ENCODE peak calls at places on chromosome 5, in five cellular contexts. H, D, Q, Z and M are unnamed samples.

GRCh38 chr5:135369952-135370351 is 29.1 kb downstream of the MACROH2A1 start:
- DNase-seq in Q (no peak), H (no peak), D (no peak), Z (no peak), M (no peak)

GRCh38 chr5:151808451-151809169 is 36.9 kb downstream of the G3BP1 start:
- DNase-seq in D (no peak), Z (no peak), Q (peak), H (no peak), M (no peak)

GRCh38 chr5:81830602-81831001 is 79.7 kb upstream of the SSBP2 start:
- DNase-seq in D (no peak), Z (no peak), H (no peak), Q (no peak), M (no peak)

GRCh38 chr5:66842540-66842939 is 246.3 kb downstream of the MAST4 start:
- DNase-seq in Z (no peak), D (no peak), H (no peak), Q (no peak), M (no peak)

GRCh38 chr5:117095803-117096332 is 521.2 kb upstream of the SEMA6A start:
- DNase-seq in Z (peak), H (no peak), D (no peak), Q (no peak), M (no peak)

GRCh38 chr5:151257731-151258715 is 5.0 kb downstream of the GM2A start:
- DNase-seq in D (no peak), H (no peak), Q (no peak), Z (no peak), M (no peak)

GRCh38 chr5:58849995-58850667 is 267.3 kb downstream of the RAB3C start:
- DNase-seq in D (peak), Z (peak), H (peak), Q (peak), M (no peak)

GRCh38 chr5:173573126-173573960 is 43.1 kb downstream of the BOD1 start:
- DNase-seq in Z (peak), D (peak), H (peak), Q (peak), M (peak)

GRCh38 chr5:143494162-143494561 is 90.7 kb upstream of the NR3C1 start:
- DNase-seq in Z (no peak), D (no peak), Q (peak), H (no peak), M (no peak)

GRCh38 chr5:26482817-26483375 is 555.5 kb downstream of the CDH9 start:
- DNase-seq in D (no peak), Q (no peak), H (peak), Z (peak), M (no peak)

GRCh38 chr5:103272377-103272776 is 13.8 kb downstream of the MACIR start:
- DNase-seq in Z (peak), Q (peak), H (no peak), D (no peak), M (no peak)

GRCh38 chr5:103867857-103868598 is 305.4 kb upstream of the NUDT12 start:
- DNase-seq in Z (no peak), H (no peak), Q (no peak), D (no peak), M (no peak)

GRCh38 chr5:158464383-158464782 is 605.4 kb upstream of the CLINT1 start:
- DNase-seq in Q (no peak), D (no peak), H (no peak), Z (no peak), M (no peak)

GRCh38 chr5:60340965-60341471 is 358.9 kb downstream of the DEPDC1B start:
- DNase-seq in Q (no peak), D (no peak), Z (no peak), H (no peak), M (peak)

GRCh38 chr5:121053055-121053985 is 589.2 kb downstream of the PRR16 start:
- DNase-seq in H (no peak), Z (no peak), Q (no peak), D (no peak), M (no peak)

GRCh38 chr5:84393969-84394368 is 9.3 kb upstream of the EDIL3 start:
- DNase-seq in D (no peak), Q (peak), H (no peak), Z (no peak), M (no peak)

GRCh38 chr5:55923177-55923872 is 71.4 kb downstream of the IL6ST start:
- DNase-seq in Q (peak), D (no peak), H (no peak), Z (peak), M (peak)

GRCh38 chr5:82234880-82235279 is 43.3 kb downstream of the RPS23 start:
- DNase-seq in Z (no peak), Q (no peak), D (no peak), H (no peak), M (no peak)

GRCh38 chr5:127813633-127814171 is 110.5 kb downstream of the CCDC192 start:
- DNase-seq in Q (peak), H (peak), Z (no peak), D (no peak), M (no peak)

GRCh38 chr5:162567644-162568043 is 500.1 kb downstream of the GABRG2 start:
- DNase-seq in H (no peak), Q (no peak), D (no peak), Z (no peak), M (peak)

GRCh38 chr5:172860520-172861443 is 26.7 kb downstream of the ERGIC1 start:
- DNase-seq in Q (peak), Z (no peak), H (no peak), D (peak), M (peak)

GRCh38 chr5:57303985-57304384 is 130.1 kb downstream of the GPBP1 start:
- DNase-seq in D (no peak), H (no peak), Z (peak), Q (no peak), M (no peak)

GRCh38 chr5:149210229-149210628 is 61.4 kb upstream of the AFAP1L1 start:
- DNase-seq in Q (peak), H (peak), D (no peak), Z (no peak), M (no peak)

GRCh38 chr5:89105171-89105695 is 222.2 kb upstream of the MEF2C start:
- DNase-seq in D (no peak), H (no peak), Q (no peak), Z (no peak), M (no peak)

GRCh38 chr5:39759696-39760095 is 334.9 kb upstream of the DAB2 start:
- DNase-seq in Q (peak), Z (no peak), H (no peak), D (no peak), M (no peak)

GRCh38 chr5:42021119-42021518 is 96.0 kb downstream of the FBXO4 start:
- DNase-seq in Q (no peak), D (no peak), H (no peak), Z (no peak), M (no peak)

GRCh38 chr5:10849278-10849677 is 88.2 kb upstream of the DAP start:
- DNase-seq in H (no peak), Q (no peak), D (no peak), Z (no peak), M (no peak)

GRCh38 chr5:141528401-141528984 is 39.6 kb downstream of the PCDHGC5 start:
- DNase-seq in D (peak), Z (no peak), Q (peak), H (no peak), M (peak)

GRCh38 chr5:124605516-124605915 is 140.9 kb downstream of the ZNF608 start:
- DNase-seq in Q (peak), H (no peak), Z (no peak), D (peak), M (peak)

GRCh38 chr5:122129332-122129731 is at the start of gene ZNF474:
- DNase-seq in H (no peak), D (peak), Z (peak), Q (peak), M (peak)

GRCh38 chr5:149931992-149932436 is 12.6 kb downstream of the PDE6A start:
- DNase-seq in Q (no peak), H (no peak), Z (no peak), D (no peak), M (no peak)

GRCh38 chr5:59842999-59843398 is 50.5 kb downstream of the PDE4D start:
- DNase-seq in H (no peak), Q (no peak), Z (no peak), D (no peak), M (no peak)

GRCh38 chr5:96033116-96033515 is 71.5 kb upstream of the ELL2 start:
- DNase-seq in Z (no peak), Q (no peak), H (no peak), D (no peak), M (no peak)

GRCh38 chr5:8184455-8185063 is 315.6 kb downstream of the MTRR start:
- DNase-seq in H (peak), Q (peak), D (no peak), Z (peak), M (peak)

GRCh38 chr5:93145767-93146166 is 435.3 kb downstream of the NR2F1-AS1 start:
- DNase-seq in Q (no peak), Z (no peak), H (no peak), D (no peak), M (no peak)

GRCh38 chr5:148005788-148006520 is 57.8 kb upstream of the SPINK5 start:
- DNase-seq in H (no peak), D (no peak), Q (no peak), Z (peak), M (no peak)

GRCh38 chr5:140360681-140361479 is 886 bp downstream of the SLC4A9 start:
- DNase-seq in H (no peak), Q (no peak), D (no peak), Z (no peak), M (no peak)

GRCh38 chr5:176986280-176986679 is 20.3 kb downstream of the UIMC1 start:
- DNase-seq in H (no peak), D (no peak), Q (no peak), Z (no peak), M (no peak)

GRCh38 chr5:176985516-176985915 is 21.1 kb downstream of the UIMC1 start:
- DNase-seq in Z (no peak), H (no peak), Q (no peak), D (no peak), M (no peak)

GRCh38 chr5:176987583-176987982 is 19.0 kb downstream of the UIMC1 start:
- DNase-seq in H (no peak), D (no peak), Z (no peak), Q (no peak), M (no peak)
- H3K4me3 ChIP-seq in H (no peak), D (no peak), Z (no peak), Q (no peak), M (no peak)

DNA sequence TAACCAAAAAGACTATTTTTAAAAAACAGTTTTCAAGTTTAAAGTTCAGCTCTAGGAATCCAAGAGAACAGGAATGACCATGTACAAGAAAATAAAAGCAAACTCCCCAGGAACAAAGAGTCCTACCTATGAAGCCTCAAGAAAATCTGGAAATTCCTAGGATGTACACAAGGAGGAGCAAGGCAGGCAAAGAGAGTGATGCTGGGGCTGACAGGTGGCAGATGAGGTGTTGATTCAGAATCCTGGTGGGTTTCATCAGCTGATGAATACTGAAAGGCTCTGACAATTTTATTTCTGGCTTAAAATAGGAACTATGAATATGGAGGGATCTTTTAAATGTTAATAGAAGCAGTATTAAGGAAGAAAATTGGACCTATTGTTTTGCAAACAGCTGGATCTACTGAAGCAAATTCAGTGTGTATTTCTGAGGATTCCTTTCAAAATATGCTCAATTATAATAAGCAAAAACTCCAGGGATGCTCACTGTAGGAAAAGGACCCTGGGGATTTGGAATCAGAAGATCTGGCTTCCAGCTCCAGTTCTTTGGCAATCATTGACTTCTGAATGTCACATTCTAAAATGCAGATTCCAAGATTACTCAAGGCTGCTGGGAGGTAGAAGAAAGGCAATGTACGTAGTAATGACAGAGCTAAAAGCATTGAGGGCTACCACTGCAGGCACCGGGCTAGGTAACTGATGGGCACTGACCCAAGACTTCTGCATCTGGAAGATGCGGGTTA is 28.0 kb upstream of the SH3RF2 start:
- DNase-seq in D (no peak), Z (peak), H (peak), Q (no peak), M (no peak)
- TF ChIP-seq CTCF in D (no peak), Z (peak), H (peak), Q (peak), M (no peak)

DNA sequence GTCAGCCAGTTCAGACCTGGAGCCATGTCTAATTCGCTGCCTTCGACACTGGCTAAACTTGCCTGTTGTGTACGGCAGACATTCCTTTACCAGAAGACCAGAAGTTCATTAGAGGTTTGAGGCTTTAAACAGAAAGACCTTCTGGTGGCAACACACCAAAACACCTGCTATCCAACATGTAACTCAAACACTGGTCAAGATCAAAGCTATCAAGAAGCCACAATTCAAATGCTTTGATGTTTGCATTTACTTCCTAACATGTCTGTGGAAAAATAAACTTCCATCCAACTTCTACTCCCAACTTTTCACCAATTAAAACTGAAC is 91.0 kb upstream of the RETREG1 start:
- DNase-seq in Q (no peak), Z (no peak), H (no peak), D (no peak), M (no peak)
- H3K4me3 ChIP-seq in Q (no peak), Z (no peak), H (no peak), D (no peak), M (no peak)

GRCh38 chr5:146007270-146007669 is 70.9 kb downstream of the SH3RF2 start:
- DNase-seq in Q (peak), Z (peak), H (no peak), D (no peak), M (no peak)
- TF ChIP-seq CTCF in Q (no peak), Z (no peak), H (no peak), D (no peak), M (no peak)

DNA sequence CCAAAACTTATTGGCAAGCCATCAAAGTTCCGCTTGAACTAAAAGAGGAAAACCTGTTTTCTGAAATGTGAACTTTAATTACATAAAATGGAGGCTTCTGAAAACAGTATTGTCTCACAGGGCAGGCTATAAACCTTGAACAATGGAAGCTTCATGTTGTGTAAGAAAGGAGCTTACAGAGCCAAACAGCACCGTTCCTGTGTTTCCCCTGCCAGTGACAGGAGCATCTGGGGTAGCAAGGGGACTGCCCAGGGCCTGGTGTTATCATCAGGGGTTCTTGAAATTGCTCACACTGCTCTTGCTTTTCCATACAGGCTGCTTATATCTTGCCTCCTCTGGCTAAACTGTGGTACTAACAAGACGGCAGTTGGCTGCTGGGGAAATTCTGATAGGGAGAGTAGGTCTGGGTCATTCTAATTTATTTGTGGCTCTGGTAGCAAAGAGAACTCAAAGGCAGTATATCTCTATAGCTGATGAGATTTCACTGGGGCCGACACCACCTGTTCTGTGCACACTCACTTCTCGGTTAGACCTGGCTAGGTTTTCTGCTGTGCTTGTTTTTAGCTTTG is 40.4 kb downstream of the BASP1 start:
- DNase-seq in H (no peak), Z (no peak), D (peak), Q (peak), M (no peak)
- H3K4me3 ChIP-seq in H (no peak), Z (no peak), D (no peak), Q (no peak), M (no peak)

DNA sequence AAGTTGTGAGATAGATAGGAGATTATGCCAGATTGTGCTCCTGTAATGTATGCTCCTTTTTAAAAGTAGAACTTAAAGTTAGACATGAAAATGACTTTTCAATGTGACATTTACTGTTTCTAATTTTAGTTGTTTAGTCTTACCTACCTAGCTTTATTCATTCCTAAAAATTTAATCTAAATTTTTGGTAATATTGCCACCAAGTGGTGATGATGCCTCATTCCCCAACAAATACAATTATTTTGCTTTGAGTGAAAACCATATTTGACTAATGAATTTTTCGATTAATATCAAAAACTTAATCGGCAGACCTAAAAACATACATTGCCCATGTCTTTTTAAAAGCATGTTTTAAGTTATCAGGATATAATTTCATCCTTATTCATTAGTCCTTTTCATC is 25.6 kb downstream of the PPWD1 start:
- DNase-seq in D (no peak), Q (no peak), Z (no peak), H (no peak), M (no peak)
- TF ChIP-seq CTCF in D (no peak), Q (peak), Z (peak), H (peak), M (no peak)

DNA sequence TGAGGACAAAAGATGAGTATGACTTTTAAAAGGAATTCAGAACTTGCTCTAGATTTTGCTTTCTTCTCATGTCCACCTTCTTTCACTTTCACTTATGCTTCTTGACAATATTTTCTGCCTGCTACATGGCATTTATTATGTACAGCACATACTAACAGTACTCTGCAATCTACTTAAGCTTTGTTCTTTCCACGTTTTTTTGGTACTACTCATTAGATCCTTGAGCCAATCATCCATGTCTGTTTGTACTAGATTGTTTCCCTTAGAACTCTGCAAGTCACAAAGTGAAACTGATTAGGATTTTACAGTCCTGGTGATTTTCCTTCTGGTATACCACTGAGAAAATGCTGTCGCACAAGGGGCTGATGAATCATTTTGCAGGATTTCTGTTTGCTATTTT is 78.3 kb downstream of the PARP8 start:
- DNase-seq in Q (peak), D (no peak), Z (no peak), H (no peak), M (no peak)
- H3K4me3 ChIP-seq in Q (no peak), D (peak), Z (no peak), H (no peak), M (peak)

DNA sequence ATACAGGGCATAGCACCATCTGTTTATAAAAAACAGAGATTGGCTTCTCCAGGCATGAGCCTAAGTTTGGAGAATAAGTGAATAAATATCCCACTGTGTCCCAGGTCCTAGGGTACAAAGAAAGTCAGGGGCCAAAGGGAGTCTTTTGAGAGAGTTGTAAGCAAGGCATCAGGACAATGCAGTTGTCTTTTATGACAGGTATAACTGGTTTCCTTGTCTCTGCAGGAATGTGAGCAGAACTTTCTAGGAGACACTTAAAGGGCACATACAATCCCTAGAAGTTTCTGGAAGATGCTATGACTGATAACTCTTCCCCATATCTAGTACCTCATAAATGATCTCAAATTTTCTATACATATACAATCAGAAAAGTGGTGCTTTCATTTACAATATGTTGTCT is 245.6 kb upstream of the RGMB start:
- DNase-seq in D (no peak), H (no peak), Z (no peak), Q (no peak), M (no peak)
- TF ChIP-seq CTCF in D (no peak), H (no peak), Z (no peak), Q (no peak), M (no peak)